ENCODE peak calls at places on chromosome 21, in seven cellular contexts. Q is lower lobe of right lung; H is body of pancreas; R is uterus; M is transverse colon; P is fibroblast of lung; S is CD4-positive, alpha-beta memory T cell. O is an unnamed sample.

GRCh38 chr21:18340387-18340942 is 63.1 kb downstream of the TMPRSS15 start:
- DNase-seq in S (no peak), H (no peak), P (peak; percentile 7), Q (no peak), M (no peak), R (no peak), O (no peak)

GRCh38 chr21:38761531-38761930 is 44.2 kb upstream of the ETS2 start:
- DNase-seq in M (no peak), R (no peak), S (no peak), P (no peak), Q (no peak), H (no peak), O (no peak)

GRCh38 chr21:34357889-34358288 is 5.9 kb upstream of the KCNE2 start:
- DNase-seq in Q (no peak), P (no peak), S (no peak), M (no peak), R (no peak), H (no peak), O (no peak)

GRCh38 chr21:18245493-18245967 is 897 bp downstream of the CHODL start:
- DNase-seq in R (no peak), P (no peak), Q (no peak), H (no peak), M (no peak), S (no peak), O (peak; percentile 67)

GRCh38 chr21:17610862-17611261 is 1.8 kb downstream of the BTG3 start:
- DNase-seq in M (peak; percentile 15), S (no peak), P (no peak), H (peak; percentile 18), R (peak; percentile 29), Q (no peak), O (peak; percentile 43)

GRCh38 chr21:16708431-16708830 is 804.4 kb upstream of the CXADR start:
- DNase-seq in H (no peak), S (no peak), R (peak; percentile 17), P (peak; percentile 25), M (no peak), Q (no peak), O (no peak)

GRCh38 chr21:46320331-46320801 is 3.3 kb downstream of the C21orf58 start:
- DNase-seq in Q (no peak), H (no peak), P (no peak), M (no peak), R (no peak), S (no peak), O (no peak)

GRCh38 chr21:36980280-36981048 is 14.0 kb upstream of the HLCS start:
- DNase-seq in R (peak; percentile 19), S (no peak), Q (peak; percentile 67), P (no peak), M (peak; percentile 36), H (peak; percentile 63), O (peak; percentile 80)

GRCh38 chr21:32578107-32578691 is 7.1 kb downstream of the TCP10L start:
- DNase-seq in Q (no peak), R (no peak), M (peak; percentile 34), S (peak; percentile 5), H (no peak), P (no peak), O (no peak)

GRCh38 chr21:36976882-36977651 is 10.6 kb upstream of the HLCS start:
- DNase-seq in H (peak; percentile 42), Q (no peak), R (peak; percentile 46), P (peak; percentile 81), S (peak; percentile 53), M (peak; percentile 17), O (no peak)

GRCh38 chr21:34132202-34132601 is 58.8 kb downstream of the MRPS6 start:
- DNase-seq in S (no peak), H (no peak), P (no peak), M (no peak), R (no peak), Q (no peak), O (no peak)

GRCh38 chr21:34989337-34990151 is 59.6 kb downstream of the RUNX1 start:
- DNase-seq in H (no peak), R (no peak), Q (no peak), S (no peak), P (no peak), M (no peak), O (no peak)

GRCh38 chr21:37071561-37072238 is 1.2 kb downstream of the PIGP start:
- DNase-seq in M (peak; percentile 64), S (no peak), H (peak; percentile 55), R (peak; percentile 71), P (peak; percentile 89), Q (peak; percentile 73), O (peak; percentile 82)

GRCh38 chr21:34640858-34641257 is 25.9 kb upstream of the RCAN1 start:
- DNase-seq in M (no peak), S (no peak), R (no peak), P (peak; percentile 54), H (no peak), Q (no peak), O (no peak)

GRCh38 chr21:29477941-29478340 is 179.2 kb downstream of the BACH1 start:
- DNase-seq in S (no peak), M (no peak), P (peak; percentile 82), Q (no peak), R (no peak), H (no peak), O (no peak)

GRCh38 chr21:40146201-40146890 is 279.1 kb downstream of the PCP4 start:
- DNase-seq in Q (no peak), P (no peak), H (no peak), R (no peak), S (no peak), M (no peak), O (no peak)

GRCh38 chr21:31901342-31901741 is 28.5 kb downstream of the HUNK start:
- DNase-seq in S (no peak), Q (no peak), P (no peak), M (no peak), R (no peak), H (peak; percentile 82), O (no peak)

GRCh38 chr21:33362044-33362555 is 37.3 kb downstream of the IFNAR1 start:
- DNase-seq in M (peak; percentile 56), H (peak; percentile 18), P (no peak), Q (no peak), R (no peak), S (peak; percentile 81), O (no peak)

GRCh38 chr21:35540950-35541632 is 492.0 kb upstream of the RUNX1 start:
- DNase-seq in H (no peak), P (no peak), Q (no peak), S (no peak), R (no peak), M (no peak), O (no peak)

GRCh38 chr21:28781602-28782274 is 210.9 kb downstream of the LTN1 start:
- DNase-seq in H (no peak), R (no peak), S (no peak), P (peak; percentile 66), Q (no peak), M (no peak), O (no peak)

GRCh38 chr21:37331411-37331810 is 35.2 kb upstream of the DYRK1A start:
- DNase-seq in M (no peak), Q (no peak), S (no peak), H (no peak), P (no peak), R (no peak), O (no peak)

DNA sequence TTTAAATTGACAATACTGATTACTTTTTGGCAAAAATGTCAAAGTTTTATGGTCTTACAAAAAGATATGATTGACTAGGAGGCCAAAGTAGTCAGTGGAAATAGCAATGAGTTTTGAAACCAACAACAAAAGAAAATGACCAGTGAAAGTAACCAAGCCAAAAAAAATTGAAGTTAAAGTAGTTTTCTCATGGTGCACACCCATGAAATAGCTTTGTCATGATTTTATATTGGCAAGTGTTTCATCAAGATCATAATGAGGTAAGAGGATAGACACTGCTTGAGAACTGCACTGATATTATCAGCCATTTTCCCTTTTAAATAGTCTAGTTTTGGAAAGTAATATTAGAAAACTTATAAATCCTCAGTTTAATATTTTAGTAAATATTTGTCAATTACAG is 206.2 kb upstream of the ADAMTS5 start:
- DNase-seq in M (no peak), H (no peak), P (peak; percentile 34), S (no peak), Q (no peak), R (no peak), O (no peak)
- H3K9me3 ChIP-seq in M (no peaks in the 10 kb centered on the region), H (no peaks in the 10 kb centered on the region), P (no peaks in the 10 kb centered on the region), S (no peaks in the 10 kb centered on the region), Q (no peaks in the 10 kb centered on the region), R (no peaks in the 10 kb centered on the region), O (no peaks in the 10 kb centered on the region)

GRCh38 chr21:13854638-13855037 is 245.1 kb downstream of the POTED start:
- DNase-seq in Q (no peak), S (no peak), R (no peak), H (no peak), M (no peak), P (no peak), O (no peak)
- H3K27ac ChIP-seq in Q (no peak overlapping the region), S (no peak overlapping the region), R (no peak overlapping the region), H (no peak overlapping the region), M (no peak overlapping the region), P (no peak overlapping the region), O (no peak overlapping the region)

GRCh38 chr21:15434185-15434905 is 295.4 kb upstream of the USP25 start:
- DNase-seq in Q (no peak), P (no peak), M (no peak), R (no peak), H (no peak), S (no peak), O (no peak)

GRCh38 chr21:15430023-15430422 is 299.8 kb upstream of the USP25 start:
- DNase-seq in P (peak; percentile 17), H (no peak), M (no peak), R (no peak), Q (no peak), S (no peak), O (no peak)

GRCh38 chr21:15433091-15433490 is 296.7 kb upstream of the USP25 start:
- DNase-seq in S (no peak), H (no peak), M (no peak), Q (no peak), P (no peak), R (no peak), O (no peak)

GRCh38 chr21:15430577-15430976 is 299.2 kb upstream of the USP25 start:
- DNase-seq in R (no peak), H (no peak), S (no peak), M (no peak), P (no peak), Q (no peak), O (no peak)

DNA sequence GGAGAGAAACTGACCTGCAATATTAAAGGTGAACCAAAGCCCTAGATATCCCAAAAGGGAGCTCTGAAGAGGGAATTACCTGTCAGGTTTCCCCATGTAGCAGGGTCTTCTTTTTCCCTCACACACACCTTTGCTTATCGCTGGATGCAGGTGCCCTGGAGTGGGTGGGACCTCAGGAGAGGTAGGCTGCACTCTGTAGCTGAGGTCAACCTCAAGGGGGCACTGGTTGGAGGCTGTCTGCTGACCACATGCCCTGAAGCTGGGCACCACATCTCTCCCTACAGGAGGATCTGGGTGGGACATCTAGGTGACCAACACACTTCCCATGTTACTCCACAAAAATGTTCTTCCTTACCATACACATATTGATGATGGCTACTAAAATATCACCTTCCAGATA is 298.7 kb upstream of the USP25 start:
- DNase-seq in M (no peak), S (no peak), Q (no peak), H (no peak), R (no peak), P (no peak), O (no peak)
- H3K9me3 ChIP-seq in M (no peaks in the 10 kb centered on the region), S (no peaks in the 10 kb centered on the region), Q (no peaks in the 10 kb centered on the region), H (no peaks in the 10 kb centered on the region), R (no peaks in the 10 kb centered on the region), P (no peaks in the 10 kb centered on the region), O (peaks cover 2% of the 10 kb centered on the region)

GRCh38 chr21:25936776-25937175 is 202.0 kb downstream of the GABPA start:
- DNase-seq in S (no peak), M (no peak), P (peak; percentile 31), R (no peak), Q (no peak), H (no peak), O (no peak)
- H3K27ac ChIP-seq in S (no peak overlapping the region), M (no peak overlapping the region), P (no peak overlapping the region), R (peak overlapping the region; percentile 7), Q (no peak overlapping the region), H (no peak overlapping the region), O (no peak overlapping the region)

O was measured in aorta.